ENCODE peak calls at places on chromosomes 6 and 20, in eight cellular contexts. S is CD4-positive, alpha-beta T cell; B is EL; E is AG08396; Q is Daoy; K is tibial artery; F is H9; A is ELF-1. M is an unnamed sample.

GRCh38 chr6:96907498-96907897 is 9.8 kb upstream of the NDUFAF4 start:
- DNase-seq in K (no peak), E (no peak), S (no peak), A (no peak), F (no peak), Q (peak), B (peak), M (no peak)

GRCh38 chr6:35021014-35021413 is 120.1 kb downstream of the TCP11 start:
- DNase-seq in E (no peak), Q (no peak), B (no peak), S (no peak), A (no peak), F (peak), K (peak), M (no peak)

GRCh38 chr20:2585811-2586210 is 49.4 kb downstream of the TMC2 start:
- DNase-seq in Q (peak), K (no peak), F (no peak), S (no peak), B (peak), A (no peak), E (peak), M (no peak)

GRCh38 chr6:133042550-133043120 is 198.5 kb upstream of the EYA4 start:
- DNase-seq in F (no peak), B (no peak), Q (no peak), A (no peak), S (no peak), E (no peak), K (no peak), M (no peak)

GRCh38 chr20:32045999-32046398 is 6.0 kb upstream of the HCK start:
- DNase-seq in F (no peak), E (no peak), K (no peak), Q (no peak), B (no peak), S (no peak), A (no peak), M (no peak)

GRCh38 chr6:2688416-2689064 is 62.2 kb downstream of the MYLK4 start:
- DNase-seq in Q (peak), E (peak), B (peak), S (no peak), K (no peak), A (no peak), F (no peak), M (no peak)

GRCh38 chr20:44835661-44836221 is 25.4 kb upstream of the RIMS4 start:
- DNase-seq in B (no peak), K (no peak), F (no peak), S (no peak), A (no peak), E (no peak), Q (no peak), M (no peak)

GRCh38 chr20:40856653-40857052 is 167.6 kb upstream of the MAFB start:
- DNase-seq in K (no peak), A (no peak), S (no peak), E (no peak), F (no peak), Q (no peak), B (no peak), M (no peak)

GRCh38 chr20:3059489-3059888 is 11.9 kb upstream of the OXT start:
- DNase-seq in A (no peak), K (no peak), S (no peak), Q (no peak), F (no peak), B (no peak), E (no peak), M (no peak)

GRCh38 chr20:51365670-51366069 is 176.8 kb downstream of the NFATC2 start:
- DNase-seq in F (no peak), S (no peak), B (peak), A (peak), E (peak), Q (peak), K (no peak), M (no peak)

GRCh38 chr6:71486466-71486865 is 197.9 kb downstream of the OGFRL1 start:
- DNase-seq in Q (no peak), K (no peak), F (no peak), A (no peak), E (no peak), S (no peak), B (peak), M (no peak)

GRCh38 chr6:166540631-166541331 is 45.7 kb downstream of the RAMACL start:
- DNase-seq in B (no peak), E (no peak), K (no peak), S (peak), F (no peak), A (no peak), Q (peak), M (no peak)

GRCh38 chr6:169689247-169689646 is 12.6 kb downstream of the WDR27 start:
- DNase-seq in B (peak), K (no peak), F (no peak), S (no peak), E (peak), A (no peak), Q (peak), M (no peak)

GRCh38 chr6:149723771-149724417 is 6.0 kb upstream of the LATS1 start:
- DNase-seq in Q (peak), F (no peak), B (peak), E (peak), A (peak), K (peak), S (peak), M (peak)

GRCh38 chr6:150336299-150336698 is 32.5 kb upstream of the IYD start:
- DNase-seq in E (no peak), B (no peak), S (no peak), F (no peak), K (no peak), Q (peak), A (no peak), M (peak)

GRCh38 chr6:111918825-111919224 is 45.6 kb upstream of the FYN start:
- DNase-seq in E (peak), Q (peak), A (no peak), B (peak), S (no peak), K (no peak), F (no peak), M (no peak)

GRCh38 chr6:42967228-42967627 is 6.7 kb downstream of the GNMT start:
- DNase-seq in E (no peak), K (no peak), Q (no peak), A (no peak), S (no peak), B (no peak), F (no peak), M (no peak)

GRCh38 chr20:10047427-10047826 is 12.6 kb downstream of the ANKEF1 start:
- DNase-seq in Q (no peak), F (peak), K (no peak), E (no peak), A (peak), B (peak), S (no peak), M (no peak)

GRCh38 chr6:31918069-31918725 is 9.3 kb upstream of the C2 start:
- DNase-seq in B (no peak), E (no peak), K (no peak), S (no peak), Q (no peak), F (no peak), A (no peak), M (no peak)

GRCh38 chr6:131182991-131183425 is 47.7 kb downstream of the AKAP7 start:
- DNase-seq in Q (no peak), E (peak), S (peak), K (no peak), A (peak), B (peak), F (peak), M (peak)

GRCh38 chr6:36907781-36908180 is 22.0 kb downstream of the C6orf89 start:
- DNase-seq in E (peak), S (no peak), A (no peak), F (no peak), Q (peak), K (no peak), B (no peak), M (peak)

GRCh38 chr20:64095455-64095854 is 11.3 kb upstream of the LKAAEAR1 start:
- DNase-seq in A (no peak), F (no peak), Q (no peak), E (no peak), K (no peak), S (no peak), B (no peak), M (no peak)

GRCh38 chr6:6915813-6916547 is 191.8 kb upstream of the RREB1 start:
- DNase-seq in F (no peak), E (peak), S (no peak), K (peak), B (peak), A (no peak), Q (no peak), M (peak)

GRCh38 chr6:93295631-93296030 is 123.7 kb downstream of the EPHA7 start:
- DNase-seq in Q (no peak), K (no peak), E (no peak), B (no peak), S (no peak), A (no peak), F (no peak), M (no peak)

GRCh38 chr6:38273325-38273724 is 366.4 kb downstream of the BTBD9 start:
- DNase-seq in S (no peak), B (peak), F (no peak), K (no peak), A (no peak), E (peak), Q (no peak), M (no peak)

GRCh38 chr20:37627060-37627766 is 66.6 kb upstream of the CTNNBL1 start:
- DNase-seq in B (peak), A (peak), K (no peak), E (peak), Q (peak), F (peak), S (peak), M (peak)

GRCh38 chr6:119317007-119317406 is 32.6 kb downstream of the MAN1A1 start:
- DNase-seq in B (no peak), S (no peak), F (no peak), K (no peak), A (no peak), Q (no peak), E (no peak), M (no peak)

GRCh38 chr6:112085666-112086065 is 1.6 kb downstream of the TUBE1 start:
- DNase-seq in Q (no peak), S (no peak), E (no peak), A (no peak), B (no peak), F (no peak), K (no peak), M (no peak)

GRCh38 chr6:42784739-42785498 is 3.1 kb downstream of the BICRAL start:
- DNase-seq in B (no peak), Q (no peak), S (no peak), E (no peak), A (no peak), F (no peak), K (no peak), M (no peak)

GRCh38 chr6:122476131-122476530 is 4.5 kb upstream of the SERINC1 start:
- DNase-seq in Q (no peak), A (no peak), F (no peak), B (peak), E (no peak), S (no peak), K (no peak), M (no peak)

GRCh38 chr20:32247957-32248497 is 29.4 kb upstream of the KIF3B start:
- DNase-seq in Q (no peak), S (no peak), A (no peak), K (no peak), E (no peak), F (no peak), B (no peak), M (no peak)

GRCh38 chr6:139338845-139339244 is 35.6 kb downstream of the CITED2 start:
- DNase-seq in E (no peak), A (no peak), S (no peak), F (no peak), Q (no peak), K (no peak), B (no peak), M (no peak)

GRCh38 chr6:85673198-85674139 is 30.8 kb upstream of the SYNCRIP start:
- DNase-seq in F (no peak), A (peak), B (peak), S (no peak), Q (no peak), K (no peak), E (no peak), M (no peak)

GRCh38 chr6:132819405-132820145 is 5.2 kb downstream of the RPS12 start:
- DNase-seq in S (no peak), K (no peak), B (peak), E (no peak), F (no peak), Q (peak), A (peak), M (no peak)

GRCh38 chr6:167523426-167523825 is 198.5 kb downstream of the TTLL2 start:
- DNase-seq in S (no peak), A (no peak), E (no peak), F (no peak), B (no peak), K (no peak), Q (no peak), M (no peak)

M was measured in hepatocyte.